ENCODE peak calls at places on chromosomes 6 and 20, in ten cellular contexts. A is CD8-positive, alpha-beta memory T cell; U is CD4-positive, alpha-beta T cell; M is tibial nerve; N is CD4-positive, CD25-positive, alpha-beta regulatory T cell; S is breast epithelium; L is GM23248; F is trophoblast cell; J is CD8-positive, alpha-beta T cell; B is ovary. W is an unnamed sample.
A peak's percentile ranks its signal among the peaks of the same experiment; 100 is the strongest.

GRCh38 chr20:10263385-10264165 is 44.9 kb downstream of the SNAP25 start:
- DNase-seq in A (no peak), U (no peak), M (no peak), N (no peak), S (no peak), L (no peak), F (no peak), J (no peak), B (no peak), W (peak; percentile 48)

GRCh38 chr6:108800510-108800909 is 47.7 kb upstream of the ARMC2 start:
- DNase-seq in A (no peak), U (no peak), M (no peak), N (no peak), S (no peak), L (peak; percentile 67), F (no peak), J (no peak), B (no peak), W (peak; percentile 35)

GRCh38 chr6:96837138-96837971 is at the start of gene GPR63:
- DNase-seq in A (peak; percentile 42), U (peak; percentile 55), M (peak; percentile 21), N (peak; percentile 31), S (peak; percentile 52), L (peak; percentile 72), F (peak; percentile 58), J (peak; percentile 56), B (peak; percentile 55), W (peak; percentile 77)

GRCh38 chr6:146805546-146806325 is 207.0 kb downstream of the ADGB start:
- DNase-seq in A (no peak), U (no peak), M (no peak), N (no peak), S (no peak), L (no peak), F (no peak), J (no peak), B (no peak), W (peak; percentile 54)

GRCh38 chr6:96520851-96521115 is 823 bp upstream of the UFL1 start:
- DNase-seq in A (no peak), U (no peak), M (no peak), N (no peak), S (no peak), L (peak; percentile 16), F (no peak), J (no peak), B (no peak), W (no peak)

GRCh38 chr6:129050086-129050485 is 167.1 kb downstream of the LAMA2 start:
- DNase-seq in A (no peak), U (no peak), M (no peak), N (no peak), S (no peak), L (peak; percentile 2), F (peak; percentile 53), J (no peak), B (no peak), W (no peak)

GRCh38 chr20:20413801-20414200 is 45.9 kb downstream of the INSM1 start:
- DNase-seq in A (no peak), U (no peak), M (no peak), N (no peak), S (no peak), L (peak; percentile 2), F (no peak), J (no peak), B (no peak), W (no peak)

GRCh38 chr20:6178537-6178936 is 55.7 kb upstream of the FERMT1 start:
- DNase-seq in A (no peak), U (no peak), M (peak; percentile 24), N (no peak), S (no peak), L (peak; percentile 47), F (peak; percentile 42), J (no peak), B (no peak), W (peak; percentile 66)

GRCh38 chr20:10360878-10361277 is 73.1 kb downstream of the MKKS start:
- DNase-seq in A (no peak), U (no peak), M (no peak), N (no peak), S (no peak), L (no peak), F (no peak), J (no peak), B (no peak), W (peak; percentile 84)

GRCh38 chr20:44295995-44296394 is 15.0 kb downstream of the FITM2 start:
- DNase-seq in A (no peak), U (no peak), M (no peak), N (no peak), S (no peak), L (no peak), F (no peak), J (no peak), B (no peak), W (no peak)

GRCh38 chr6:44972710-44973109 is 355.4 kb upstream of the RUNX2 start:
- DNase-seq in A (no peak), U (no peak), M (no peak), N (no peak), S (no peak), L (no peak), F (no peak), J (no peak), B (no peak), W (no peak)

GRCh38 chr6:113031591-113031990 is 684.5 kb downstream of the RFPL4B start:
- DNase-seq in A (no peak), U (no peak), M (no peak), N (no peak), S (no peak), L (peak; percentile 17), F (no peak), J (no peak), B (no peak), W (peak; percentile 21)

GRCh38 chr6:75235271-75235670 is 8.3 kb downstream of the COX7A2 start:
- DNase-seq in A (no peak), U (no peak), M (no peak), N (no peak), S (no peak), L (no peak), F (no peak), J (no peak), B (no peak), W (no peak)

GRCh38 chr6:44260011-44260410 is 2.7 kb upstream of the SLC35B2 start:
- DNase-seq in A (no peak), U (no peak), M (no peak), N (no peak), S (no peak), L (no peak), F (no peak), J (no peak), B (no peak), W (no peak)

GRCh38 chr20:36155991-36156390 is 1.5 kb downstream of the EPB41L1 start:
- DNase-seq in A (no peak), U (no peak), M (no peak), N (no peak), S (no peak), L (no peak), F (no peak), J (no peak), B (no peak), W (no peak)

GRCh38 chr20:36155629-36155971 is 1.1 kb downstream of the EPB41L1 start:
- DNase-seq in A (no peak), U (no peak), M (no peak), N (no peak), S (no peak), L (no peak), F (no peak), J (no peak), B (no peak), W (no peak)

GRCh38 chr20:36153204-36153603 is 1.3 kb upstream of the EPB41L1 start:
- DNase-seq in A (no peak), U (no peak), M (no peak), N (no peak), S (no peak), L (no peak), F (no peak), J (no peak), B (no peak), W (no peak)

GRCh38 chr20:36153754-36154695 is 515 bp upstream of the EPB41L1 start:
- DNase-seq in A (no peak), U (peak; percentile 22), M (peak; percentile 73), N (no peak), S (peak; percentile 90), L (peak; percentile 85), F (peak; percentile 29), J (peak; percentile 15), B (peak; percentile 84), W (peak; percentile 49)

GRCh38 chr20:36154696-36155628 is at the start of gene EPB41L1:
- DNase-seq in A (no peak), U (no peak), M (no peak), N (no peak), S (no peak), L (peak; percentile 63), F (no peak), J (no peak), B (peak; percentile 48), W (no peak)
- H3K27ac ChIP-seq in A (no peak within 1 kb of the TSS), U (no peak within 1 kb of the TSS), M (peak within 1 kb of the TSS; percentile 64), N (no peak within 1 kb of the TSS), S (peak within 1 kb of the TSS; percentile 78), L (no peak within 1 kb of the TSS), F (no peak within 1 kb of the TSS), J (no peak within 1 kb of the TSS), B (peak within 1 kb of the TSS; percentile 89), W (no peak within 1 kb of the TSS)

GRCh38 chr6:168730931-168731716 is 290.1 kb downstream of the SMOC2 start:
- DNase-seq in A (no peak), U (no peak), M (no peak), N (no peak), S (no peak), L (no peak), F (no peak), J (no peak), B (no peak), W (no peak)
- H3K9me3 ChIP-seq in A (no peaks in the 10 kb centered on the region), U (no peaks in the 10 kb centered on the region), M (no peaks in the 10 kb centered on the region), N (no peaks in the 10 kb centered on the region), S (no peaks in the 10 kb centered on the region), L (no peaks in the 10 kb centered on the region), F (no peaks in the 10 kb centered on the region), J (no peaks in the 10 kb centered on the region), B (no peaks in the 10 kb centered on the region), W (no peaks in the 10 kb centered on the region)

DNA sequence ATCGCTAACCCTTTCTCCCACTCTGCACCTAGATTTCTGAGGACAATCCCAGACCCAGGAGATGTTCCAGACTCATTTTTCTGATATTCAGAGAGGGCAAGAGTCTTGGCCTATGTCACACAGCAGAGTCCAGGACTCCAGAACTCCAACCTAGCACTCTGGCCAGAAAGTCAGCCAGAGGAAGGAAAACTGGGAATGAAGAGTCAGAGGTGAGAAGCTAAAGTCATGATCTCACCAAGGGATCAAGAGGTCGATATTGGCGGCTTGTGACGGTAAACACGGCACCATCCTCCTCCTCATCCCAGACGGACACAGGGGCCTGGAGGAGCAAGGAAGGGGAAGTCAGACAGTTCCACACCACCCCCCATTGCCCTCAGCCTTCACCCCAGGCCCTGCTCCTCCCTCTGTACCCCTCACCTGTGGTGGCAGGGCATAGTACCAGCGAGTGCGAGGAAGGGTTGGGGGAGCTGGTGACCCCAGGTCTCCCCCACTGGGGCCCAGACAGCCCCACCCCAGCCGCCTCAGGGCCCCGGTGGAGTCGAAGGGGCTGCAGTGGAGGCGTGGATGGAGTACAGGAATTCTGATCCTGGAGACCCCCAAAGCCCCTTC is 1.8 kb downstream of the RGL2 start:
- DNase-seq in A (no peak), U (no peak), M (no peak), N (no peak), S (no peak), L (no peak), F (no peak), J (no peak), B (no peak), W (no peak)
- H3K27ac ChIP-seq in A (peak overlapping the region; percentile 54), U (peak overlapping the region; percentile 55), M (peak overlapping the region; percentile 90), N (peak overlapping the region; percentile 92), S (peak overlapping the region; percentile 99), L (no peak overlapping the region), F (peak overlapping the region; percentile 76), J (no peak overlapping the region), B (peak overlapping the region; percentile 96), W (no peak overlapping the region)

GRCh38 chr6:148671952-148672351 is 74.9 kb upstream of the UST start:
- DNase-seq in A (no peak), U (no peak), M (no peak), N (no peak), S (no peak), L (no peak), F (no peak), J (no peak), B (no peak), W (no peak)
- H3K9me3 ChIP-seq in A (peaks cover 7% of the 10 kb centered on the region), U (peaks cover 45% of the 10 kb centered on the region), M (no peaks in the 10 kb centered on the region), N (peaks cover 18% of the 10 kb centered on the region), S (peaks cover 22% of the 10 kb centered on the region), L (peaks cover 3% of the 10 kb centered on the region), F (peaks cover 9% of the 10 kb centered on the region), J (no peaks in the 10 kb centered on the region), B (no peaks in the 10 kb centered on the region), W (no peaks in the 10 kb centered on the region)

W was measured in fibroblast of lung.